ENCODE peak calls at places on chromosomes 1 and 21, in eight cellular contexts. One of them, this sample, is unnamed.

GRCh38 chr1:41683681-41684500 is 199.4 kb upstream of the EDN2 start:
- DNase-seq in HS-5: no peak
- DNase-seq in occipital lobe: no peak
- DNase-seq in stimulated activated naive CD8-positive, alpha-beta T cell treated with anti-CD3 and anti-CD28 coated beads, Interleukin-15, Interleukin-2, amounts not matched to agents 100 U/mL and 50 U/mL, for 24 hours: peak; percentile 54
- DNase-seq in RCC 7860: peak; percentile 67
- DNase-seq in ovary: no peak
- DNase-seq in germinal center: no peak
- DNase-seq in NCI-H1436: no peak
- DNase-seq in this sample: no peak

GRCh38 chr1:4648657-4649056 is 5.8 kb upstream of the AJAP1 start:
- DNase-seq in HS-5: no peak
- DNase-seq in occipital lobe: no peak
- DNase-seq in stimulated activated naive CD8-positive, alpha-beta T cell treated with anti-CD3 and anti-CD28 coated beads, Interleukin-15, Interleukin-2, amounts not matched to agents 100 U/mL and 50 U/mL, for 24 hours: no peak
- DNase-seq in RCC 7860: no peak
- DNase-seq in ovary: no peak
- DNase-seq in germinal center: no peak
- DNase-seq in NCI-H1436: no peak
- DNase-seq in this sample: no peak

GRCh38 chr1:232322162-232322734 is 307.7 kb downstream of the SIPA1L2 start:
- DNase-seq in HS-5: no peak
- DNase-seq in occipital lobe: no peak
- DNase-seq in stimulated activated naive CD8-positive, alpha-beta T cell treated with anti-CD3 and anti-CD28 coated beads, Interleukin-15, Interleukin-2, amounts not matched to agents 100 U/mL and 50 U/mL, for 24 hours: no peak
- DNase-seq in RCC 7860: no peak
- DNase-seq in ovary: no peak
- DNase-seq in germinal center: no peak
- DNase-seq in NCI-H1436: no peak
- DNase-seq in this sample: no peak

GRCh38 chr1:157284446-157284845 is 146.3 kb upstream of the ETV3 start:
- DNase-seq in HS-5: no peak
- DNase-seq in occipital lobe: no peak
- DNase-seq in stimulated activated naive CD8-positive, alpha-beta T cell treated with anti-CD3 and anti-CD28 coated beads, Interleukin-15, Interleukin-2, amounts not matched to agents 100 U/mL and 50 U/mL, for 24 hours: no peak
- DNase-seq in RCC 7860: no peak
- DNase-seq in ovary: no peak
- DNase-seq in germinal center: no peak
- DNase-seq in NCI-H1436: no peak
- DNase-seq in this sample: no peak

GRCh38 chr1:29649375-29650040 is 413.2 kb downstream of the PTPRU start:
- DNase-seq in HS-5: no peak
- DNase-seq in occipital lobe: no peak
- DNase-seq in stimulated activated naive CD8-positive, alpha-beta T cell treated with anti-CD3 and anti-CD28 coated beads, Interleukin-15, Interleukin-2, amounts not matched to agents 100 U/mL and 50 U/mL, for 24 hours: no peak
- DNase-seq in RCC 7860: no peak
- DNase-seq in ovary: no peak
- DNase-seq in germinal center: no peak
- DNase-seq in NCI-H1436: no peak
- DNase-seq in this sample: no peak

GRCh38 chr1:87392241-87393192 is 63.8 kb downstream of the LMO4 start:
- DNase-seq in HS-5: peak; percentile 48
- DNase-seq in occipital lobe: no peak
- DNase-seq in stimulated activated naive CD8-positive, alpha-beta T cell treated with anti-CD3 and anti-CD28 coated beads, Interleukin-15, Interleukin-2, amounts not matched to agents 100 U/mL and 50 U/mL, for 24 hours: no peak
- DNase-seq in RCC 7860: peak; percentile 68
- DNase-seq in ovary: no peak
- DNase-seq in germinal center: no peak
- DNase-seq in NCI-H1436: no peak
- DNase-seq in this sample: no peak

GRCh38 chr1:50724626-50725286 is 235.3 kb downstream of the FAF1 start:
- DNase-seq in HS-5: no peak
- DNase-seq in occipital lobe: no peak
- DNase-seq in stimulated activated naive CD8-positive, alpha-beta T cell treated with anti-CD3 and anti-CD28 coated beads, Interleukin-15, Interleukin-2, amounts not matched to agents 100 U/mL and 50 U/mL, for 24 hours: no peak
- DNase-seq in RCC 7860: no peak
- DNase-seq in ovary: no peak
- DNase-seq in germinal center: peak; percentile 26
- DNase-seq in NCI-H1436: no peak
- DNase-seq in this sample: no peak

GRCh38 chr21:33433001-33433400 is 29.8 kb downstream of the IFNGR2 start:
- DNase-seq in HS-5: no peak
- DNase-seq in occipital lobe: no peak
- DNase-seq in stimulated activated naive CD8-positive, alpha-beta T cell treated with anti-CD3 and anti-CD28 coated beads, Interleukin-15, Interleukin-2, amounts not matched to agents 100 U/mL and 50 U/mL, for 24 hours: no peak
- DNase-seq in RCC 7860: no peak
- DNase-seq in ovary: no peak
- DNase-seq in germinal center: no peak
- DNase-seq in NCI-H1436: no peak
- DNase-seq in this sample: no peak

GRCh38 chr1:184163674-184164470 is 112.3 kb downstream of the TSEN15 start:
- DNase-seq in HS-5: no peak
- DNase-seq in occipital lobe: no peak
- DNase-seq in stimulated activated naive CD8-positive, alpha-beta T cell treated with anti-CD3 and anti-CD28 coated beads, Interleukin-15, Interleukin-2, amounts not matched to agents 100 U/mL and 50 U/mL, for 24 hours: no peak
- DNase-seq in RCC 7860: peak; percentile 43
- DNase-seq in ovary: no peak
- DNase-seq in germinal center: no peak
- DNase-seq in NCI-H1436: no peak
- DNase-seq in this sample: no peak

GRCh38 chr1:162984699-162985098 is 84.5 kb upstream of the RGS4 start:
- DNase-seq in HS-5: no peak
- DNase-seq in occipital lobe: no peak
- DNase-seq in stimulated activated naive CD8-positive, alpha-beta T cell treated with anti-CD3 and anti-CD28 coated beads, Interleukin-15, Interleukin-2, amounts not matched to agents 100 U/mL and 50 U/mL, for 24 hours: no peak
- DNase-seq in RCC 7860: peak; percentile 18
- DNase-seq in ovary: no peak
- DNase-seq in germinal center: no peak
- DNase-seq in NCI-H1436: no peak
- DNase-seq in this sample: no peak

GRCh38 chr1:3646596-3646995 is 3.3 kb downstream of the WRAP73 start:
- DNase-seq in HS-5: no peak
- DNase-seq in occipital lobe: no peak
- DNase-seq in stimulated activated naive CD8-positive, alpha-beta T cell treated with anti-CD3 and anti-CD28 coated beads, Interleukin-15, Interleukin-2, amounts not matched to agents 100 U/mL and 50 U/mL, for 24 hours: no peak
- DNase-seq in RCC 7860: no peak
- DNase-seq in ovary: no peak
- DNase-seq in germinal center: no peak
- DNase-seq in NCI-H1436: no peak
- DNase-seq in this sample: no peak

GRCh38 chr1:246308533-246309075 is 198.5 kb downstream of the SMYD3 start:
- DNase-seq in HS-5: no peak
- DNase-seq in occipital lobe: no peak
- DNase-seq in stimulated activated naive CD8-positive, alpha-beta T cell treated with anti-CD3 and anti-CD28 coated beads, Interleukin-15, Interleukin-2, amounts not matched to agents 100 U/mL and 50 U/mL, for 24 hours: no peak
- DNase-seq in RCC 7860: no peak
- DNase-seq in ovary: no peak
- DNase-seq in germinal center: no peak
- DNase-seq in NCI-H1436: no peak
- DNase-seq in this sample: no peak

GRCh38 chr1:17911789-17912188 is 156.7 kb downstream of the ACTL8 start:
- DNase-seq in HS-5: no peak
- DNase-seq in occipital lobe: no peak
- DNase-seq in stimulated activated naive CD8-positive, alpha-beta T cell treated with anti-CD3 and anti-CD28 coated beads, Interleukin-15, Interleukin-2, amounts not matched to agents 100 U/mL and 50 U/mL, for 24 hours: no peak
- DNase-seq in RCC 7860: no peak
- DNase-seq in ovary: no peak
- DNase-seq in germinal center: no peak
- DNase-seq in NCI-H1436: no peak
- DNase-seq in this sample: no peak

GRCh38 chr21:45745256-45745655 is 101.7 kb downstream of the PCBP3 start:
- DNase-seq in HS-5: no peak
- DNase-seq in occipital lobe: no peak
- DNase-seq in stimulated activated naive CD8-positive, alpha-beta T cell treated with anti-CD3 and anti-CD28 coated beads, Interleukin-15, Interleukin-2, amounts not matched to agents 100 U/mL and 50 U/mL, for 24 hours: no peak
- DNase-seq in RCC 7860: no peak
- DNase-seq in ovary: no peak
- DNase-seq in germinal center: no peak
- DNase-seq in NCI-H1436: no peak
- DNase-seq in this sample: no peak

GRCh38 chr1:156160744-156161181 is 7.4 kb downstream of the SEMA4A start:
- DNase-seq in HS-5: no peak
- DNase-seq in occipital lobe: peak; percentile 76
- DNase-seq in stimulated activated naive CD8-positive, alpha-beta T cell treated with anti-CD3 and anti-CD28 coated beads, Interleukin-15, Interleukin-2, amounts not matched to agents 100 U/mL and 50 U/mL, for 24 hours: peak; percentile 81
- DNase-seq in RCC 7860: no peak
- DNase-seq in ovary: peak; percentile 88
- DNase-seq in germinal center: no peak
- DNase-seq in NCI-H1436: no peak
- DNase-seq in this sample: peak; percentile 91

GRCh38 chr21:32301596-32301995 is 2.9 kb downstream of the MRAP start:
- DNase-seq in HS-5: no peak
- DNase-seq in occipital lobe: no peak
- DNase-seq in stimulated activated naive CD8-positive, alpha-beta T cell treated with anti-CD3 and anti-CD28 coated beads, Interleukin-15, Interleukin-2, amounts not matched to agents 100 U/mL and 50 U/mL, for 24 hours: no peak
- DNase-seq in RCC 7860: no peak
- DNase-seq in ovary: no peak
- DNase-seq in germinal center: no peak
- DNase-seq in NCI-H1436: no peak
- DNase-seq in this sample: no peak

GRCh38 chr1:70864302-70864701 is 183.3 kb downstream of the PTGER3 start:
- DNase-seq in HS-5: no peak
- DNase-seq in occipital lobe: no peak
- DNase-seq in stimulated activated naive CD8-positive, alpha-beta T cell treated with anti-CD3 and anti-CD28 coated beads, Interleukin-15, Interleukin-2, amounts not matched to agents 100 U/mL and 50 U/mL, for 24 hours: no peak
- DNase-seq in RCC 7860: no peak
- DNase-seq in ovary: no peak
- DNase-seq in germinal center: no peak
- DNase-seq in NCI-H1436: no peak
- DNase-seq in this sample: no peak

GRCh38 chr1:204065174-204065985 is 7.5 kb upstream of the SOX13 start:
- DNase-seq in HS-5: no peak
- DNase-seq in occipital lobe: peak; percentile 73
- DNase-seq in stimulated activated naive CD8-positive, alpha-beta T cell treated with anti-CD3 and anti-CD28 coated beads, Interleukin-15, Interleukin-2, amounts not matched to agents 100 U/mL and 50 U/mL, for 24 hours: no peak
- DNase-seq in RCC 7860: no peak
- DNase-seq in ovary: peak; percentile 74
- DNase-seq in germinal center: no peak
- DNase-seq in NCI-H1436: peak; percentile 69
- DNase-seq in this sample: no peak

GRCh38 chr21:45287438-45288391 is at the start of gene POFUT2:
- DNase-seq in HS-5: peak; percentile 70
- DNase-seq in occipital lobe: peak; percentile 95
- DNase-seq in stimulated activated naive CD8-positive, alpha-beta T cell treated with anti-CD3 and anti-CD28 coated beads, Interleukin-15, Interleukin-2, amounts not matched to agents 100 U/mL and 50 U/mL, for 24 hours: peak; percentile 100
- DNase-seq in RCC 7860: peak; percentile 90
- DNase-seq in ovary: peak; percentile 99
- DNase-seq in germinal center: peak; percentile 98
- DNase-seq in NCI-H1436: peak; percentile 94
- DNase-seq in this sample: peak; percentile 97